ENCODE peak calls at places on chromosomes 5 and 9, in four cellular contexts. One of them, this sample, is unnamed.

GRCh38 chr5:150153957-150154617 is 1.6 kb downstream of the PDGFRB start:
- DNase-seq in heart left ventricle: no peak
- DNase-seq in hepatocyte: peak
- DNase-seq in upper lobe of right lung: no peak
- DNase-seq in this sample: no peak

GRCh38 chr5:58666598-58667595 is 84.0 kb downstream of the RAB3C start:
- DNase-seq in heart left ventricle: no peak
- DNase-seq in hepatocyte: no peak
- DNase-seq in upper lobe of right lung: no peak
- DNase-seq in this sample: no peak

GRCh38 chr5:2007906-2008437 is 125.2 kb upstream of the IRX4 start:
- DNase-seq in heart left ventricle: peak
- DNase-seq in hepatocyte: no peak
- DNase-seq in upper lobe of right lung: no peak
- DNase-seq in this sample: no peak

GRCh38 chr5:139108056-139108811 is 89.9 kb downstream of the SIL1 start:
- DNase-seq in heart left ventricle: no peak
- DNase-seq in hepatocyte: no peak
- DNase-seq in upper lobe of right lung: no peak
- DNase-seq in this sample: peak

GRCh38 chr5:11904270-11904906 is at the start of gene CTNND2:
- DNase-seq in heart left ventricle: peak
- DNase-seq in hepatocyte: peak
- DNase-seq in upper lobe of right lung: peak
- DNase-seq in this sample: peak

GRCh38 chr9:130896233-130897012 is at the start of gene QRFP:
- DNase-seq in heart left ventricle: no peak
- DNase-seq in hepatocyte: no peak
- DNase-seq in upper lobe of right lung: no peak
- DNase-seq in this sample: peak

GRCh38 chr5:172768573-172769323 is 2.2 kb downstream of the DUSP1 start:
- DNase-seq in heart left ventricle: no peak
- DNase-seq in hepatocyte: peak
- DNase-seq in upper lobe of right lung: no peak
- DNase-seq in this sample: no peak

GRCh38 chr9:32940740-32941139 is 60.7 kb downstream of the APTX start:
- DNase-seq in heart left ventricle: no peak
- DNase-seq in hepatocyte: no peak
- DNase-seq in upper lobe of right lung: no peak
- DNase-seq in this sample: no peak

GRCh38 chr5:2569774-2570542 is 181.5 kb downstream of the IRX2 start:
- DNase-seq in heart left ventricle: no peak
- DNase-seq in hepatocyte: no peak
- DNase-seq in upper lobe of right lung: no peak
- DNase-seq in this sample: no peak

GRCh38 chr5:146137967-146138403 is 32.6 kb upstream of the PLAC8L1 start:
- DNase-seq in heart left ventricle: no peak
- DNase-seq in hepatocyte: peak
- DNase-seq in upper lobe of right lung: peak
- DNase-seq in this sample: peak

GRCh38 chr5:80184235-80185023 is 71.4 kb downstream of the SERINC5 start:
- DNase-seq in heart left ventricle: no peak
- DNase-seq in hepatocyte: peak
- DNase-seq in upper lobe of right lung: peak
- DNase-seq in this sample: peak

GRCh38 chr9:79477241-79477830 is 94.4 kb upstream of the TLE4 start:
- DNase-seq in heart left ventricle: no peak
- DNase-seq in hepatocyte: no peak
- DNase-seq in upper lobe of right lung: no peak
- DNase-seq in this sample: no peak

GRCh38 chr5:90911169-90911568 is 352.6 kb downstream of the ADGRV1 start:
- DNase-seq in heart left ventricle: no peak
- DNase-seq in hepatocyte: no peak
- DNase-seq in upper lobe of right lung: no peak
- DNase-seq in this sample: no peak

GRCh38 chr5:114018178-114018577 is 343.7 kb upstream of the KCNN2 start:
- DNase-seq in heart left ventricle: no peak
- DNase-seq in hepatocyte: peak
- DNase-seq in upper lobe of right lung: no peak
- DNase-seq in this sample: no peak

GRCh38 chr9:113546566-113546965 is 83.0 kb downstream of the RGS3 start:
- DNase-seq in heart left ventricle: no peak
- DNase-seq in hepatocyte: no peak
- DNase-seq in upper lobe of right lung: peak
- DNase-seq in this sample: no peak

GRCh38 chr5:168409601-168410458 is 76.4 kb upstream of the RARS1 start:
- DNase-seq in heart left ventricle: peak
- DNase-seq in hepatocyte: no peak
- DNase-seq in upper lobe of right lung: no peak
- DNase-seq in this sample: no peak

GRCh38 chr5:147369742-147370374 is 135.0 kb downstream of the STK32A start:
- DNase-seq in heart left ventricle: no peak
- DNase-seq in hepatocyte: no peak
- DNase-seq in upper lobe of right lung: no peak
- DNase-seq in this sample: no peak

GRCh38 chr5:108749130-108749861 is 1.6 kb downstream of the FER start:
- DNase-seq in heart left ventricle: no peak
- DNase-seq in hepatocyte: peak
- DNase-seq in upper lobe of right lung: no peak
- DNase-seq in this sample: peak

GRCh38 chr9:86690034-86690433 is 257.3 kb downstream of the GAS1 start:
- DNase-seq in heart left ventricle: no peak
- DNase-seq in hepatocyte: no peak
- DNase-seq in upper lobe of right lung: no peak
- DNase-seq in this sample: no peak

GRCh38 chr5:4551034-4551433 is 589.1 kb upstream of the ADAMTS16 start:
- DNase-seq in heart left ventricle: no peak
- DNase-seq in hepatocyte: no peak
- DNase-seq in upper lobe of right lung: no peak
- DNase-seq in this sample: no peak

GRCh38 chr9:90331826-90332575 is 310.6 kb downstream of the DIRAS2 start:
- DNase-seq in heart left ventricle: no peak
- DNase-seq in hepatocyte: peak
- DNase-seq in upper lobe of right lung: no peak
- DNase-seq in this sample: no peak

DNA sequence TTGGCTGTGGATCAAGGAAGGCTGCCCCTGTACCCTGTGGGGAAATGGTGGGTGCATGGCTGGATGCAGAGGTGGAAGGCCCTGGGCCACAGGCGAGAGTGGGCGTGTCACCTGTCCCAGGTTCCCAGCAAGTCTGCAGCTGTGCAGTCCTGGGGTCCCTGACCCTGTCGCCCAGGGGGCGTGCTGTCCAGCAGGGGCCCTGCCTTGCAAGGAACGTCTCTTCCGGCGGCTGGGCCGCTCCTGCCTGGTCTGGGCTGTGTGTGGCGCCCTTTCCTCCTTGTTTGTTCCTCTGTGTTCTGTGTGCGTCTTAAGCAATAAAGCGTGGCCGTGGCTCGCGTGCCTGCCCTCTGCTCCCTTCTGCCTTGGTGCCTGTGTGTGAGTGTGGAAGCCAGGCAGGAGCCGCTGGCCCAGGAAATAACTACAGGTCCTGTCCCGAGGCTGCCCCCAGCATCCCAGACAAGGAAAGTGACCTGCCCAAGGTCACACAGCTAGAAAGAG is 8.4 kb downstream of the SLC2A6 start:
- DNase-seq in heart left ventricle: no peak
- DNase-seq in hepatocyte: no peak
- DNase-seq in upper lobe of right lung: no peak
- DNase-seq in this sample: no peak
- TF ChIP-seq CTCF in heart left ventricle: no peak
- TF ChIP-seq CTCF in hepatocyte: no peak
- TF ChIP-seq CTCF in upper lobe of right lung: no peak
- TF ChIP-seq CTCF in this sample: no peak

GRCh38 chr9:101705135-101705661 is 33.2 kb downstream of the GRIN3A start:
- DNase-seq in heart left ventricle: no peak
- DNase-seq in hepatocyte: peak
- DNase-seq in upper lobe of right lung: no peak
- DNase-seq in this sample: peak
- TF ChIP-seq CTCF in heart left ventricle: peak
- TF ChIP-seq CTCF in hepatocyte: peak
- TF ChIP-seq CTCF in upper lobe of right lung: peak
- TF ChIP-seq CTCF in this sample: no peak

GRCh38 chr5:110686264-110686663 is 40.2 kb downstream of the TMEM232 start:
- DNase-seq in heart left ventricle: no peak
- DNase-seq in hepatocyte: no peak
- DNase-seq in upper lobe of right lung: no peak
- DNase-seq in this sample: no peak

GRCh38 chr5:110681953-110682352 is 44.5 kb downstream of the TMEM232 start:
- DNase-seq in heart left ventricle: no peak
- DNase-seq in hepatocyte: no peak
- DNase-seq in upper lobe of right lung: no peak
- DNase-seq in this sample: no peak

DNA sequence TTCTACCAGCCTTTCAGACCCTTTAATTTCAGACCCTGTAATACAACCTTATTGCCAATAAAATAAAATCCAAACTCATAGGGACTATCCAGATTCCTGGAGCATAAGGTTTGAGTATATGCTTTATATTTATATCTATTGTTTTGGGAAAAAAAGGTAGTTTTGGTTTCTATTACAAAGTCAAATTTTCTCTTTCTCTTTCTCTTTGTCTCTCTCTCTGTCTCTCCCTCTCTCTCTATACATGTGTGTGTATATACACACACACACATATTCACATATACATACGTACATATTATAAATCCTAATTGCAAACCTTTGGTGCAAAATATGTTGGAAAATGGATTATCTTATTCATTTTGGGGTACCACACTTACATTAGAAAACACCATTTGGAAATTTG is 39.0 kb downstream of the TMEM232 start:
- DNase-seq in heart left ventricle: no peak
- DNase-seq in hepatocyte: no peak
- DNase-seq in upper lobe of right lung: no peak
- DNase-seq in this sample: no peak
- TF ChIP-seq CTCF in heart left ventricle: no peak
- TF ChIP-seq CTCF in hepatocyte: no peak
- TF ChIP-seq CTCF in upper lobe of right lung: no peak
- TF ChIP-seq CTCF in this sample: no peak

DNA sequence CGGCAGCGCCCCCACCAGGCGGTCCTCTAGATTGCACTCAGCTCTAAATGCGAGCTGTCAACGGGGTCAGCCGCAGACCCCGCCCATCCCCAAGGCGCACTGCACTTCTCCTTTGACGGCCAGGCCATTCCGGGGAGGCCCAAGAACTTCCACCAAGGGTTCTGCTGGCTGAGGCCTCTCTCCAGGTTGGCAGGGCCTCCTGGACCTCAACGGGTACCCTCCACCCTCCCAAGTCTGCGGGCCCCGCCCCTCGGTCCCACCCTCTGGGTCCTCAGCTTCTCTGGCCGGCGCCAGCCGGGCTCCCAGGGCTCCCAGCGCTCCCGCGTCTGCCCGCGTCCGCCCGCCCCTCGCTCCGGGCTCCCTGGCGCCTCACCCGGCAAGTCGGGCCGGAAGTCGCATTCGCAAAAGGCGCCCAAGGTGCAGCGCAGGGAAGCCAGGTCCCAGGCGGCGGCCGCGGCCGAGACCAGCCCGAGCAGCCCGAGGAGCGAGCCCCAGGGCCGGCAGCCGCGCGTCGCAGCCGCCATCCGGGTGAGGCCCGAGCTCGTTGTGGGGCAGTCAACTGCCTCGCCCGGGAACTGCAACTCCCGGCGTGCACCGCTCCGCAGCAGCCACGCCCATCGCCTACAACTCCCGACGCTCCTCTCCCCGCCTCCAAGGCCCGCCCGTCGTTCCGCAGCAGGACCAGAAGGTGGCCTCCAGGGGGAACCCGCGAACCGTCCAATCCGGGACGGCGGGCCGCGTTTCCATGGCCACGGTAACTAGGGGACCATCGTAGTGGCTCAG is at the start of gene TOR2A:
- DNase-seq in heart left ventricle: peak
- DNase-seq in hepatocyte: peak
- DNase-seq in upper lobe of right lung: peak
- DNase-seq in this sample: peak
- TF ChIP-seq CTCF in heart left ventricle: peak
- TF ChIP-seq CTCF in hepatocyte: peak
- TF ChIP-seq CTCF in upper lobe of right lung: peak
- TF ChIP-seq CTCF in this sample: peak

DNA sequence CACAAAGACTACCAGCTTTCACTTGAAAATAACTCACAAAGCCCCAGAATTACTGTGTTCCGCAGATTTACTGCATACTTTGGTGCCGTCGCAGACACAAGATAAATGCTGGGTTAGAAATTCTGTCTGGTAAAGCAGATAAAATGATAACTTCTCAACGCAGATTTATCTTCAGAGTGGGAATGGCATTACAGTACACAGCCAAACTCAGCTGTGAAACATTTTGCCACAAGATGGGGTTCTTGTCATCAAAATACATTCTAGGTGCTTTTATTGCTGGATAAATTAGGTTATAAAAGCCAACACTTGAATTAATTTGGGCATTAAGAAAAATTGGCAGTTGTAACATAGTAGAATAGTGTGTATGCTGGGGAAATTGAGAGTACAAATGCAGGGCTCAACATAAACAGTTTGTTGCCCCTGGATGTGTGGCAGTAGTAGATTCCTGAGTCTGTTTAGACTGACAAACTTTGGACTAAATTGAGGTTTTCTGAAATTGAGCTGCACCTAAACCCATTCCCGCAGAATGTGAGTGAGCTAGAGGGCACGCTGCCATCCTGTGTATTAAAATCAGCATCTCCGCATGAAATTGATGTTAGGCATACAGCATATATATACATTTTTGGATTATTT is 61.1 kb downstream of the LMNB1 start:
- DNase-seq in heart left ventricle: no peak
- DNase-seq in hepatocyte: no peak
- DNase-seq in upper lobe of right lung: no peak
- DNase-seq in this sample: no peak
- TF ChIP-seq CTCF in heart left ventricle: peak
- TF ChIP-seq CTCF in hepatocyte: peak
- TF ChIP-seq CTCF in upper lobe of right lung: peak
- TF ChIP-seq CTCF in this sample: no peak

This sample was measured in Calu3.